ENCODE peak calls at places on chromosomes 1 and 21, in seven cellular contexts. One of them, this sample, is unnamed.

GRCh38 chr1:23462766-23463165 is 21.2 kb downstream of the ASAP3 start:
- DNase-seq in CD8-positive, alpha-beta memory T cell: no peak
- DNase-seq in body of pancreas: no peak
- DNase-seq in WERI-Rb-1: no peak
- DNase-seq in small intestine: no peak
- DNase-seq in astrocyte of the spinal cord: no peak
- DNase-seq in psoas muscle: no peak
- DNase-seq in this sample: no peak

GRCh38 chr1:100799954-100800612 is 80.5 kb downstream of the VCAM1 start:
- DNase-seq in body of pancreas: no peak
- DNase-seq in astrocyte of the spinal cord: peak; percentile 28
- DNase-seq in CD8-positive, alpha-beta memory T cell: no peak
- DNase-seq in psoas muscle: no peak
- DNase-seq in WERI-Rb-1: no peak
- DNase-seq in small intestine: no peak
- DNase-seq in this sample: no peak

GRCh38 chr21:38787461-38788274 is 18.1 kb upstream of the ETS2 start:
- DNase-seq in CD8-positive, alpha-beta memory T cell: no peak
- DNase-seq in small intestine: peak; percentile 99
- DNase-seq in body of pancreas: peak; percentile 83
- DNase-seq in psoas muscle: no peak
- DNase-seq in WERI-Rb-1: peak; percentile 68
- DNase-seq in astrocyte of the spinal cord: peak; percentile 84
- DNase-seq in this sample: no peak

GRCh38 chr1:54475357-54476230 is 69.4 kb upstream of the SSBP3 start:
- DNase-seq in psoas muscle: no peak
- DNase-seq in CD8-positive, alpha-beta memory T cell: peak; percentile 54
- DNase-seq in WERI-Rb-1: no peak
- DNase-seq in body of pancreas: no peak
- DNase-seq in small intestine: no peak
- DNase-seq in astrocyte of the spinal cord: no peak
- DNase-seq in this sample: peak; percentile 34

GRCh38 chr1:213244664-213245091 is 193.6 kb downstream of the RPS6KC1 start:
- DNase-seq in small intestine: peak; percentile 48
- DNase-seq in CD8-positive, alpha-beta memory T cell: no peak
- DNase-seq in astrocyte of the spinal cord: peak; percentile 57
- DNase-seq in WERI-Rb-1: peak; percentile 22
- DNase-seq in psoas muscle: no peak
- DNase-seq in body of pancreas: peak; percentile 20
- DNase-seq in this sample: no peak

GRCh38 chr21:33816148-33816547 is 99.5 kb downstream of the ATP5PO start:
- DNase-seq in small intestine: no peak
- DNase-seq in astrocyte of the spinal cord: no peak
- DNase-seq in CD8-positive, alpha-beta memory T cell: no peak
- DNase-seq in psoas muscle: no peak
- DNase-seq in WERI-Rb-1: no peak
- DNase-seq in body of pancreas: no peak
- DNase-seq in this sample: no peak

GRCh38 chr1:224747578-224747977 is 131.5 kb downstream of the CNIH3 start:
- DNase-seq in astrocyte of the spinal cord: peak; percentile 56
- DNase-seq in body of pancreas: no peak
- DNase-seq in psoas muscle: no peak
- DNase-seq in small intestine: no peak
- DNase-seq in CD8-positive, alpha-beta memory T cell: no peak
- DNase-seq in WERI-Rb-1: no peak
- DNase-seq in this sample: no peak

GRCh38 chr1:22804969-22805671 is 94.5 kb downstream of the EPHB2 start:
- DNase-seq in WERI-Rb-1: no peak
- DNase-seq in psoas muscle: no peak
- DNase-seq in astrocyte of the spinal cord: no peak
- DNase-seq in CD8-positive, alpha-beta memory T cell: no peak
- DNase-seq in small intestine: no peak
- DNase-seq in body of pancreas: no peak
- DNase-seq in this sample: no peak

GRCh38 chr1:156658496-156658895 is 16.6 kb downstream of the BCAN start:
- DNase-seq in body of pancreas: no peak
- DNase-seq in astrocyte of the spinal cord: no peak
- DNase-seq in small intestine: no peak
- DNase-seq in psoas muscle: no peak
- DNase-seq in CD8-positive, alpha-beta memory T cell: no peak
- DNase-seq in WERI-Rb-1: no peak
- DNase-seq in this sample: no peak

GRCh38 chr1:228095938-228096337 is 7.2 kb downstream of the C1orf35 start:
- DNase-seq in body of pancreas: no peak
- DNase-seq in CD8-positive, alpha-beta memory T cell: no peak
- DNase-seq in small intestine: no peak
- DNase-seq in WERI-Rb-1: no peak
- DNase-seq in astrocyte of the spinal cord: no peak
- DNase-seq in psoas muscle: peak; percentile 6
- DNase-seq in this sample: no peak

GRCh38 chr1:181482001-181482430 is 1.3 kb upstream of the CACNA1E start:
- DNase-seq in small intestine: no peak
- DNase-seq in WERI-Rb-1: no peak
- DNase-seq in body of pancreas: no peak
- DNase-seq in astrocyte of the spinal cord: no peak
- DNase-seq in CD8-positive, alpha-beta memory T cell: no peak
- DNase-seq in psoas muscle: no peak
- DNase-seq in this sample: no peak

GRCh38 chr1:181485276-181486097 is 2.2 kb downstream of the CACNA1E start:
- DNase-seq in body of pancreas: peak; percentile 20
- DNase-seq in CD8-positive, alpha-beta memory T cell: no peak
- DNase-seq in psoas muscle: no peak
- DNase-seq in WERI-Rb-1: no peak
- DNase-seq in astrocyte of the spinal cord: no peak
- DNase-seq in small intestine: peak; percentile 25
- DNase-seq in this sample: no peak

GRCh38 chr1:181482521-181483083 is 715 bp upstream of the CACNA1E start:
- DNase-seq in astrocyte of the spinal cord: no peak
- DNase-seq in CD8-positive, alpha-beta memory T cell: no peak
- DNase-seq in small intestine: peak; percentile 42
- DNase-seq in body of pancreas: no peak
- DNase-seq in psoas muscle: peak; percentile 21
- DNase-seq in WERI-Rb-1: no peak
- DNase-seq in this sample: no peak

GRCh38 chr1:181483561-181484291 is 409 bp downstream of the CACNA1E start:
- DNase-seq in small intestine: no peak
- DNase-seq in WERI-Rb-1: no peak
- DNase-seq in psoas muscle: no peak
- DNase-seq in body of pancreas: no peak
- DNase-seq in CD8-positive, alpha-beta memory T cell: no peak
- DNase-seq in astrocyte of the spinal cord: no peak
- DNase-seq in this sample: no peak

DNA sequence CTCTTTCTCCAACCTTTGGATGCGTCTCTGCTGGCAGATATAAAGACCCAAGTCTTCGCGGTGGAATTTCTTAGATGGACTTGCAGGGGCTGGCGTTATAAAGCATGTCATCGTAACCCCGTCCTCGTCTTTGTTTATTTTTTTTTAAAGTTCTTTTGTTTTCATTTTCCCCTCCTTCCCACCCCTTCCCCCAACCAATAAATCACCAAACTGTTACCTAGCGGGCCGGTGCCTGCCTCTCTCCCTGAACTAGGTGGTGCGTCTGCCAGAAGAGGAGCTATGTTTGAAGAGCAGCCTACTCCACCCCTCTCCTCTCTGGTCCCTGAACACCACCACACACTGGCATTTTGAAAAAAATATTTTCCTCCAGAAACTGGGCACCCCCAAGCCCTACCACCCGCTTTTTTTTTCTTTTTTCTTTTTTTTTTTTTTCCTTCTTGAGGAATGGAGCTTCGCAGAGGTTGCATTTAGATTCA is at the start of gene CACNA1E:
- DNase-seq in CD8-positive, alpha-beta memory T cell: no peak
- DNase-seq in body of pancreas: no peak
- DNase-seq in astrocyte of the spinal cord: no peak
- DNase-seq in small intestine: no peak
- DNase-seq in WERI-Rb-1: no peak
- DNase-seq in psoas muscle: no peak
- DNase-seq in this sample: no peak
- H3K4me3 ChIP-seq in CD8-positive, alpha-beta memory T cell: no peak within 1 kb of the TSS
- H3K4me3 ChIP-seq in body of pancreas: no peak within 1 kb of the TSS
- H3K4me3 ChIP-seq in astrocyte of the spinal cord: no peak within 1 kb of the TSS
- H3K4me3 ChIP-seq in small intestine: peak within 1 kb of the TSS; percentile 20
- H3K4me3 ChIP-seq in WERI-Rb-1: no peak within 1 kb of the TSS
- H3K4me3 ChIP-seq in psoas muscle: peak within 1 kb of the TSS; percentile 36
- H3K4me3 ChIP-seq in this sample: no peak within 1 kb of the TSS

DNA sequence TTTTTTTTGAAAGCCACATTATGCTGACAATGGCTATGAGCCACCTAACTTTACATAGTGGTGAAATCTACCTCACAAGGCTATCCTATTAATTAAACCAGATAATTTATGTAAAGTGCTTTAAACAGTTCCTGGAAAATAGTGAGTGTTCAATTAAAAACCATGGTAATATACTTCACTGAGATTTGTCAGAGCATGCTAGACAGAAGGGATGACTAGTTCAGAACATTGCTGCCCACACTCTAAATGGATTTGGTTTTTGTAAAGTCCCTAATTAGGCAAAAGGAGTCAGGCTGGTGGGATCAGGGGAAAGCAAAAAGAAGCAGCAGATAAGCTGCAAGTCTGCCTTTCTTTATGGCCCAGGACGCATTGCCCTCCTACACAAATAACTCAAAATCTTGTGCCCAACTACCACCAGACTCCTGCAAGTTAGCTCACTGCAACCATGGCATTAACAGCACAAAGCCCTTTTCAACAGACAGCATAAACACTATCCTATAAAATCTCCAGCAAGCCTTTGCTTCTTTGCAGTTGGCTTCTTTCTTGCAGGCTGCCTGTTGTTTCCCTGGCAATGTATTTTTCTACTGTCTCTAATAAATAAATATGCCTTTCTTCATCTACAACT is 54.0 kb downstream of the PRDX6 start:
- DNase-seq in WERI-Rb-1: no peak
- DNase-seq in small intestine: no peak
- DNase-seq in astrocyte of the spinal cord: no peak
- DNase-seq in body of pancreas: no peak
- DNase-seq in psoas muscle: no peak
- DNase-seq in CD8-positive, alpha-beta memory T cell: no peak
- DNase-seq in this sample: no peak
- H3K4me3 ChIP-seq in WERI-Rb-1: no peak overlapping the region
- H3K4me3 ChIP-seq in small intestine: no peak overlapping the region
- H3K4me3 ChIP-seq in astrocyte of the spinal cord: no peak overlapping the region
- H3K4me3 ChIP-seq in body of pancreas: no peak overlapping the region
- H3K4me3 ChIP-seq in psoas muscle: no peak overlapping the region
- H3K4me3 ChIP-seq in CD8-positive, alpha-beta memory T cell: no peak overlapping the region
- H3K4me3 ChIP-seq in this sample: no peak overlapping the region

DNA sequence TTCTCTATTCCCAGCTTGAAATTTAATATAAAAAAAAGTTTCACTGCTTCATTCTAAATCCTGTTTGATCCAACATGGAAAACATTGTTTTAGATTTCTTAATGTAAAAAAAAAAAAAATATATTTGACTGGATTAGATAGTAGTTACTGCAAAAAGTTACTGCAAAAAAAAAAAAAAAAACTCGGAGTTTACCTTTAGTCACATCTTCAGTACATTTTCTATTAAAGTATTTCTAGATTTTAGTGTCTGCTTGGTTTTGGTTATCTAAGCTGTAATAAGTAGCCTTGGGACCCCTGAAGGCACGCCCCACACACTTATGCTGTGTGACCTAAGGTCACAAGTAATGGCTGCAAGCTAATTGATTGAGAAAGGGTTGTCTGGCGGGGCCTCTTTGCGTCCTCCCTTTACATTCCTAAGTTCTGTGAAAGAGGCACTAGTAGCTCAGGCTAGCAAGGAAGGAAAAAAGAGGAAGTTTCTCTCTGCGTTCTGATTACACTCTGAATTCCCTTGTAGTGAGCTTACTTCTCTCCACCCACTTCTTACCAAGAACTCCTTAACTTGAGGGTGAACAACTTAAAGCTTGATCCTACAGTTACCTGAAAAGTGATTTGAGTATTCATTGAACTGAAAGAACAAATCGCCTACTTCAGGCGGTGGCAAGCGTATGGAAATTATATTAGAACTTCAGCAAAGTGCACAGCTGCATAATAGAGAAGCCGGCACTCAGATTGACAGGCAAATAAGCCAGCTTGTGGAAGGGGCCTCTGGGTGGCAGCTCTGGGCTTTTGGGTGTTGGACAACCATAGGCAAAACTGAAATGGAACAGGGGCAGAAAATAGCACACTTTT is 464.2 kb downstream of the USP25 start:
- DNase-seq in body of pancreas: no peak
- DNase-seq in CD8-positive, alpha-beta memory T cell: no peak
- DNase-seq in small intestine: no peak
- DNase-seq in psoas muscle: peak; percentile 42
- DNase-seq in WERI-Rb-1: peak; percentile 16
- DNase-seq in astrocyte of the spinal cord: peak; percentile 90
- DNase-seq in this sample: no peak
- H3K4me3 ChIP-seq in body of pancreas: no peak overlapping the region
- H3K4me3 ChIP-seq in CD8-positive, alpha-beta memory T cell: no peak overlapping the region
- H3K4me3 ChIP-seq in small intestine: no peak overlapping the region
- H3K4me3 ChIP-seq in psoas muscle: peak overlapping the region; percentile 66
- H3K4me3 ChIP-seq in WERI-Rb-1: no peak overlapping the region
- H3K4me3 ChIP-seq in astrocyte of the spinal cord: peak overlapping the region; percentile 48
- H3K4me3 ChIP-seq in this sample: no peak overlapping the region

GRCh38 chr1:1033731-1034437 is 14.0 kb downstream of the AGRN start:
- DNase-seq in CD8-positive, alpha-beta memory T cell: no peak
- DNase-seq in small intestine: no peak
- DNase-seq in psoas muscle: no peak
- DNase-seq in WERI-Rb-1: no peak
- DNase-seq in body of pancreas: no peak
- DNase-seq in astrocyte of the spinal cord: no peak
- DNase-seq in this sample: no peak

GRCh38 chr1:1035291-1035931 is 15.5 kb downstream of the AGRN start:
- DNase-seq in small intestine: no peak
- DNase-seq in psoas muscle: no peak
- DNase-seq in astrocyte of the spinal cord: no peak
- DNase-seq in CD8-positive, alpha-beta memory T cell: no peak
- DNase-seq in WERI-Rb-1: peak; percentile 52
- DNase-seq in body of pancreas: no peak
- DNase-seq in this sample: no peak

GRCh38 chr1:1033009-1033587 is 13.2 kb downstream of the AGRN start:
- DNase-seq in body of pancreas: peak; percentile 89
- DNase-seq in CD8-positive, alpha-beta memory T cell: peak; percentile 78
- DNase-seq in WERI-Rb-1: peak; percentile 98
- DNase-seq in psoas muscle: peak; percentile 79
- DNase-seq in astrocyte of the spinal cord: peak; percentile 72
- DNase-seq in small intestine: peak; percentile 79
- DNase-seq in this sample: peak; percentile 80

GRCh38 chr1:1032428-1032827 is 12.5 kb downstream of the AGRN start:
- DNase-seq in WERI-Rb-1: peak; percentile 93
- DNase-seq in small intestine: peak; percentile 53
- DNase-seq in astrocyte of the spinal cord: no peak
- DNase-seq in body of pancreas: peak; percentile 58
- DNase-seq in CD8-positive, alpha-beta memory T cell: no peak
- DNase-seq in psoas muscle: no peak
- DNase-seq in this sample: no peak

DNA sequence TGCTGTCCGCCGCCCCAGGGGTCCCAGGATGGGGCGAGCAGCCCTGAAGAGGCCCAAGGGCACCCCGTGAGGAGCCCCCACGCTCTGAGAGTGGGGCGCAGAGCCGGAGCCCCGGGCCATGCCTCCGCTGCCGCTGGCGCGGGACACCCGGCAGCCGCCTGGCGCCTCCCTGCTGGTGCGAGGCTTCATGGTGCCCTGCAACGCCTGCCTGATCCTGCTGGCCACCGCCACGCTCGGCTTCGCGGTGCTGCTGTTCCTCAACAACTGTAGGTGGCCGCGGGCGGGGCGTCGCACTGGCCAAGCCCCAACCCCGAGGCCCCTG is 14.5 kb downstream of the AGRN start:
- DNase-seq in WERI-Rb-1: no peak
- DNase-seq in psoas muscle: no peak
- DNase-seq in CD8-positive, alpha-beta memory T cell: no peak
- DNase-seq in astrocyte of the spinal cord: no peak
- DNase-seq in small intestine: no peak
- DNase-seq in body of pancreas: no peak
- DNase-seq in this sample: no peak
- H3K4me3 ChIP-seq in WERI-Rb-1: no peak overlapping the region
- H3K4me3 ChIP-seq in psoas muscle: peak overlapping the region; percentile 54
- H3K4me3 ChIP-seq in CD8-positive, alpha-beta memory T cell: no peak overlapping the region
- H3K4me3 ChIP-seq in astrocyte of the spinal cord: no peak overlapping the region
- H3K4me3 ChIP-seq in small intestine: no peak overlapping the region
- H3K4me3 ChIP-seq in body of pancreas: no peak overlapping the region
- H3K4me3 ChIP-seq in this sample: no peak overlapping the region